ENCODE peak calls at places on chromosome 21, in seven cellular contexts. M, A, O, P, I, U and Y are unnamed samples.
A peak's percentile ranks its signal among the peaks of the same experiment; 100 is the strongest.

GRCh38 chr21:41630249-41630648 is 122.3 kb upstream of the TMPRSS2 start:
- DNase-seq in A (no peak), O (no peak), U (no peak), M (no peak), P (no peak), I (no peak), Y (no peak)

GRCh38 chr21:39676054-39676771 is 63.5 kb downstream of the B3GALT5 start:
- DNase-seq in A (no peak), I (no peak), U (peak; percentile 32), M (peak; percentile 5), O (peak; percentile 41), P (no peak), Y (no peak)

GRCh38 chr21:14585122-14585521 is 39.0 kb upstream of the SAMSN1 start:
- DNase-seq in U (no peak), M (no peak), I (no peak), A (no peak), O (no peak), P (no peak), Y (no peak)

GRCh38 chr21:41345934-41346685 is 15.7 kb upstream of the MX2 start:
- DNase-seq in O (no peak), I (no peak), P (no peak), U (no peak), A (no peak), M (no peak), Y (no peak)

GRCh38 chr21:36747815-36748381 is 49.0 kb downstream of the SIM2 start:
- DNase-seq in U (peak; percentile 93), A (peak; percentile 35), I (no peak), O (peak; percentile 38), P (no peak), M (no peak), Y (no peak)

GRCh38 chr21:36929622-36930021 is 36.8 kb downstream of the HLCS start:
- DNase-seq in A (peak; percentile 24), U (peak; percentile 16), P (no peak), O (no peak), M (no peak), I (no peak), Y (no peak)

GRCh38 chr21:42465008-42465878 is 30.8 kb downstream of the RSPH1 start:
- DNase-seq in M (no peak), O (no peak), P (no peak), A (no peak), U (no peak), I (no peak), Y (no peak)

GRCh38 chr21:30146558-30147282 is 19.9 kb downstream of the CLDN17 start:
- DNase-seq in P (no peak), I (no peak), U (no peak), A (no peak), M (no peak), O (no peak), Y (no peak)

GRCh38 chr21:46189959-46190490 is 5.8 kb upstream of the SPATC1L start:
- DNase-seq in O (no peak), M (no peak), P (no peak), A (no peak), I (no peak), U (no peak), Y (peak; percentile 47)

GRCh38 chr21:28971171-28971570 is 21.5 kb downstream of the LTN1 start:
- DNase-seq in O (no peak), M (no peak), P (no peak), U (peak; percentile 84), I (no peak), A (no peak), Y (no peak)

GRCh38 chr21:27741736-27742135 is 774.8 kb upstream of the ADAMTS5 start:
- DNase-seq in P (no peak), M (no peak), A (no peak), U (no peak), O (no peak), I (no peak), Y (no peak)

GRCh38 chr21:42478504-42478903 is 17.5 kb downstream of the RSPH1 start:
- DNase-seq in O (no peak), M (no peak), I (no peak), P (no peak), A (no peak), U (no peak), Y (no peak)

GRCh38 chr21:29477941-29478340 is 179.2 kb downstream of the BACH1 start:
- DNase-seq in U (no peak), I (no peak), A (no peak), P (no peak), M (no peak), O (no peak), Y (no peak)

GRCh38 chr21:43291347-43291950 is 122.6 kb downstream of the CRYAA start:
- DNase-seq in A (no peak), O (no peak), P (no peak), U (no peak), I (no peak), M (no peak), Y (no peak)

GRCh38 chr21:35149698-35150097 is 100.6 kb upstream of the RUNX1 start:
- DNase-seq in P (no peak), I (no peak), M (no peak), O (no peak), A (no peak), U (no peak), Y (no peak)

GRCh38 chr21:43194303-43195130 is 25.7 kb downstream of the CRYAA start:
- DNase-seq in I (no peak), M (no peak), O (no peak), U (no peak), P (no peak), A (no peak), Y (no peak)

GRCh38 chr21:45913416-45913765 is 68.2 kb upstream of the COL6A1 start:
- DNase-seq in U (no peak), M (no peak), I (no peak), O (no peak), A (no peak), P (no peak), Y (no peak)

GRCh38 chr21:42631142-42631541 is 22.3 kb upstream of the PDE9A start:
- DNase-seq in A (no peak), M (no peak), O (no peak), P (no peak), I (no peak), U (no peak), Y (no peak)

GRCh38 chr21:41783476-41784150 is 16.8 kb upstream of the RIPK4 start:
- DNase-seq in I (peak; percentile 75), O (no peak), M (no peak), U (no peak), A (no peak), P (no peak), Y (no peak)

GRCh38 chr21:46060596-46061061 is 37.3 kb upstream of the COL6A2 start:
- DNase-seq in P (peak; percentile 92), M (no peak), A (no peak), I (no peak), O (peak; percentile 88), U (no peak), Y (peak; percentile 91)

GRCh38 chr21:27683292-27683691 is 716.4 kb upstream of the ADAMTS5 start:
- DNase-seq in M (no peak), U (no peak), A (no peak), I (no peak), O (no peak), P (no peak), Y (no peak)

GRCh38 chr21:46206163-46207005 is 22.1 kb upstream of the SPATC1L start:
- DNase-seq in O (no peak), P (peak; percentile 13), A (no peak), I (no peak), M (no peak), U (no peak), Y (no peak)

GRCh38 chr21:42056468-42056867 is 14.6 kb upstream of the UMODL1 start:
- DNase-seq in A (no peak), M (no peak), P (no peak), U (no peak), I (no peak), O (no peak), Y (no peak)

GRCh38 chr21:20729376-20729775 is 268.8 kb upstream of the NCAM2 start:
- DNase-seq in A (no peak), O (no peak), I (no peak), M (no peak), P (no peak), U (no peak), Y (no peak)
- H3K4me1 ChIP-seq in A (no peaks in the 10 kb centered on the region), O (no peaks in the 10 kb centered on the region), I (no peaks in the 10 kb centered on the region), M (no peaks in the 10 kb centered on the region), P (no peaks in the 10 kb centered on the region), U (no peaks in the 10 kb centered on the region), Y (no peaks in the 10 kb centered on the region)

GRCh38 chr21:20999567-21000169 is 1.5 kb downstream of the NCAM2 start:
- DNase-seq in O (peak; percentile 34), U (peak; percentile 57), P (no peak), A (peak; percentile 46), I (peak; percentile 55), M (no peak), Y (no peak)

GRCh38 chr21:20998456-20998789 is 214 bp downstream of the NCAM2 start:
- DNase-seq in P (no peak), U (no peak), A (peak; percentile 28), O (no peak), I (no peak), M (no peak), Y (no peak)

GRCh38 chr21:20997308-20997632 is 939 bp upstream of the NCAM2 start:
- DNase-seq in A (no peak), I (no peak), P (no peak), O (no peak), M (no peak), U (peak; percentile 52), Y (no peak)

GRCh38 chr21:20997633-20998455 is at the start of gene NCAM2:
- DNase-seq in U (peak; percentile 95), P (peak; percentile 45), I (no peak), M (peak; percentile 69), O (peak; percentile 51), A (peak; percentile 4), Y (peak; percentile 73)

GRCh38 chr21:20998886-20999285 is 677 bp downstream of the NCAM2 start:
- DNase-seq in A (no peak), M (no peak), P (no peak), O (no peak), U (no peak), I (no peak), Y (no peak)
- H3K4me3 ChIP-seq in A (no peak overlapping the region), M (no peak overlapping the region), P (peak overlapping the region; percentile 49), O (peak overlapping the region; percentile 57), U (peak overlapping the region; percentile 88), I (no peak overlapping the region), Y (peak overlapping the region; percentile 56)

DNA sequence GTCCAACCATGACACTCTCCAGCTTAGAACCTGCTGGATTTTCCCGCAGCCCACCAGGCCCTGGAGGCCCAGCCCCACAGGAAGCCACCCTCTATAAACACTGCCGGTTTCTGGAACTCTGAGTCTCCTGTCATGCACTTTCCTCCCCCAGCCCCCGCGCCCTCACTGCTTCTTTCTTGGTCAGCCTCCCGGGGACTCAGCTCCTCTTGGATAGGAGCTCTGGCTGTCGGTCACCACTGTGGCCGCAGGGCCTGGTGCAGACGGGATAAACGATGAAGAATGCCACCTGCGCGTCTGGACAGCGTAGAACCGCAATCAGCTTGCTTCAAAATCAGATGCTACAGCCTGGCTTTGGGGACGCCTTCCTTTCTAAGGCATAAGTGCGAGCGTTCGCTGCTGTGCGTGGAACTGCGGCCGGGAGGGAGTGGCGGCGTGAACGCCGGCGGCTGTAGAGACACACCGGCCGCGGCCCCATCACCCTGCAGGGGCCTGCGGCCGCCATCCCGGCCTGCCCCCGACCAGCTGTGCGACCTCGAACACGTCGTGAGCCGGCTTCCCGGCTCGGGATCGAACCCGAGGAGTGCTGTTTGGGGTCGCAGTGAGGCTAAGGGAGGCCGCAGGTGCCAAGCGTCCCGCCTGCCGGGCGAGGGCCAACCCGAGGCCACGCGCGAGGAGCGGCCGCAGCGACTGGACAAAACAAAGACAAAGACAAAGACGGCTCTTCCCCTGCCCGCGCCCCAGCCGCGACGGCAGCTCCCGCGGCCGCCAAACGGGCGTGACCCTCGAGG is 728 bp downstream of the PTTG1IP start:
- DNase-seq in O (peak; percentile 46), P (peak; percentile 45), A (peak; percentile 53), M (no peak), U (peak; percentile 79), I (peak; percentile 35), Y (no peak)
- H3K27ac ChIP-seq in O (peak overlapping the region; percentile 94), P (peak overlapping the region; percentile 95), A (peak overlapping the region; percentile 97), M (peak overlapping the region; percentile 76), U (no peak overlapping the region), I (peak overlapping the region; percentile 64), Y (peak overlapping the region; percentile 89)

GRCh38 chr21:38474796-38475195 is 23.5 kb downstream of the ERG start:
- DNase-seq in I (no peak), O (no peak), P (no peak), U (no peak), M (no peak), A (no peak), Y (no peak)
- H3K4me1 ChIP-seq in I (no peaks in the 10 kb centered on the region), O (peaks cover 77% of the 10 kb centered on the region), P (peaks cover 7% of the 10 kb centered on the region), U (no peaks in the 10 kb centered on the region), M (no peaks in the 10 kb centered on the region), A (peaks cover 97% of the 10 kb centered on the region), Y (no peaks in the 10 kb centered on the region)